ENCODE peak calls at places on chromosomes 7 and 10, in seven cellular contexts. V, I, C, F, G, O and Q are unnamed samples.

GRCh38 chr7:7653568-7654187 is 13.1 kb downstream of the UMAD1 start:
- DNase-seq in V (peak; percentile 85), I (no peak), C (peak; percentile 73), F (peak; percentile 42), G (no peak), O (peak; percentile 33), Q (no peak)

GRCh38 chr7:43905954-43906326 is 456 bp downstream of the URGCP start:
- DNase-seq in V (peak; percentile 64), I (peak; percentile 71), C (peak; percentile 51), F (no peak), G (peak; percentile 19), O (peak; percentile 58), Q (peak; percentile 44)

GRCh38 chr10:89646833-89647570 is 2.0 kb upstream of the PANK1 start:
- DNase-seq in V (no peak), I (no peak), C (peak; percentile 66), F (no peak), G (no peak), O (no peak), Q (peak; percentile 36)

GRCh38 chr10:86642499-86642898 is 11.8 kb upstream of the OPN4 start:
- DNase-seq in V (no peak), I (no peak), C (no peak), F (no peak), G (no peak), O (peak; percentile 64), Q (peak; percentile 44)

GRCh38 chr7:141551773-141552162 is 558 bp downstream of the AGK start:
- DNase-seq in V (no peak), I (no peak), C (no peak), F (no peak), G (no peak), O (no peak), Q (no peak)

GRCh38 chr7:94908204-94909022 is 1.0 kb downstream of the PPP1R9A start:
- DNase-seq in V (peak; percentile 77), I (peak; percentile 92), C (peak; percentile 86), F (no peak), G (peak; percentile 60), O (peak; percentile 8), Q (peak; percentile 9)

GRCh38 chr10:128734734-128735133 is 608.5 kb upstream of the MKI67 start:
- DNase-seq in V (no peak), I (no peak), C (no peak), F (no peak), G (no peak), O (no peak), Q (no peak)

GRCh38 chr7:99312316-99313203 is 13.1 kb upstream of the ARPC1A start:
- DNase-seq in V (peak; percentile 78), I (peak; percentile 74), C (peak; percentile 83), F (peak; percentile 79), G (peak; percentile 66), O (peak; percentile 61), Q (peak; percentile 29)

GRCh38 chr10:79374312-79375191 is 27.3 kb downstream of the PPIF start:
- DNase-seq in V (peak; percentile 84), I (peak; percentile 81), C (peak; percentile 86), F (peak; percentile 88), G (peak; percentile 87), O (peak; percentile 72), Q (peak; percentile 84)

GRCh38 chr10:125093199-125093841 is 67.0 kb downstream of the CTBP2 start:
- DNase-seq in V (no peak), I (peak; percentile 80), C (no peak), F (no peak), G (no peak), O (no peak), Q (peak; percentile 88)

GRCh38 chr7:149195180-149196150 is at the start of gene ZNF282:
- DNase-seq in V (peak; percentile 96), I (peak; percentile 95), C (peak; percentile 94), F (peak; percentile 98), G (peak; percentile 88), O (peak; percentile 91), Q (peak; percentile 88)

GRCh38 chr7:92813390-92814024 is 22.9 kb downstream of the CDK6 start:
- DNase-seq in V (no peak), I (no peak), C (no peak), F (no peak), G (no peak), O (peak; percentile 79), Q (no peak)

GRCh38 chr7:151122276-151122675 is 36.0 kb downstream of the AGAP3 start:
- DNase-seq in V (no peak), I (peak; percentile 74), C (no peak), F (no peak), G (no peak), O (no peak), Q (no peak)

GRCh38 chr10:77710081-77710551 is 72.5 kb upstream of the KCNMA1 start:
- DNase-seq in V (peak; percentile 30), I (no peak), C (no peak), F (no peak), G (no peak), O (no peak), Q (no peak)

GRCh38 chr10:72952189-72952900 is 2.3 kb downstream of the PLA2G12B start:
- DNase-seq in V (peak; percentile 9), I (no peak), C (no peak), F (no peak), G (no peak), O (no peak), Q (no peak)

GRCh38 chr7:28804157-28804556 is 154.0 kb downstream of the TRIL start:
- DNase-seq in V (no peak), I (no peak), C (no peak), F (no peak), G (no peak), O (no peak), Q (no peak)

GRCh38 chr7:29815181-29816105 is 9.1 kb downstream of the WIPF3 start:
- DNase-seq in V (no peak), I (no peak), C (no peak), F (no peak), G (no peak), O (no peak), Q (no peak)

GRCh38 chr10:3166496-3167290 is 5.9 kb downstream of the PITRM1 start:
- DNase-seq in V (no peak), I (no peak), C (no peak), F (no peak), G (no peak), O (no peak), Q (no peak)

GRCh38 chr10:129719889-129720590 is 244.0 kb downstream of the EBF3 start:
- DNase-seq in V (no peak), I (no peak), C (no peak), F (no peak), G (no peak), O (no peak), Q (no peak)

GRCh38 chr10:10826125-10826524 is 191.5 kb upstream of the CELF2 start:
- DNase-seq in V (no peak), I (no peak), C (no peak), F (no peak), G (no peak), O (peak; percentile 51), Q (peak; percentile 92)

GRCh38 chr10:118106426-118106825 is 59.7 kb upstream of the RAB11FIP2 start:
- DNase-seq in V (peak; percentile 44), I (peak; percentile 18), C (peak; percentile 50), F (peak; percentile 7), G (no peak), O (peak; percentile 12), Q (peak; percentile 41)

GRCh38 chr7:18663321-18663720 is 167.8 kb downstream of the HDAC9 start:
- DNase-seq in V (no peak), I (no peak), C (no peak), F (no peak), G (no peak), O (no peak), Q (no peak)

GRCh38 chr10:49076741-49077521 is 38.4 kb downstream of the VSTM4 start:
- DNase-seq in V (no peak), I (no peak), C (no peak), F (no peak), G (peak; percentile 2), O (no peak), Q (no peak)

GRCh38 chr10:78471723-78472541 is 438.3 kb downstream of the RPS24 start:
- DNase-seq in V (no peak), I (no peak), C (no peak), F (no peak), G (no peak), O (no peak), Q (no peak)

GRCh38 chr7:22480523-22481075 is 19.4 kb downstream of the STEAP1B start:
- DNase-seq in V (no peak), I (no peak), C (no peak), F (no peak), G (no peak), O (no peak), Q (no peak)